ENCODE peak calls at places on chromosomes 6 and 20, in six cellular contexts. O, W, S, Q, E and M are unnamed samples.

GRCh38 chr6:136840612-136841011 is 18.2 kb downstream of the PEX7 start:
- DNase-seq in Q (no peak), E (no peak), W (no peak), S (no peak), O (no peak), M (no peak)

GRCh38 chr20:22312744-22313346 is 271.5 kb downstream of the FOXA2 start:
- DNase-seq in W (peak; percentile 61), E (peak; percentile 53), O (no peak), Q (peak; percentile 56), S (no peak), M (peak; percentile 54)

GRCh38 chr6:22041797-22042489 is 254.9 kb downstream of the PRL start:
- DNase-seq in Q (no peak), E (no peak), S (peak; percentile 79), W (peak; percentile 31), O (no peak), M (no peak)

GRCh38 chr6:83708970-83709747 is at the start of gene SNAP91:
- DNase-seq in S (no peak), O (peak; percentile 65), Q (no peak), E (peak; percentile 83), W (peak; percentile 2), M (peak; percentile 56)

GRCh38 chr6:107491059-107491609 is 1.2 kb downstream of the SOBP start:
- DNase-seq in S (no peak), W (peak; percentile 63), Q (peak; percentile 8), E (peak; percentile 73), O (peak; percentile 78), M (peak; percentile 66)

GRCh38 chr6:31888281-31889258 is 8.9 kb downstream of the EHMT2 start:
- DNase-seq in O (peak; percentile 73), Q (no peak), W (peak; percentile 14), S (no peak), E (peak; percentile 57), M (peak; percentile 57)

GRCh38 chr20:14918981-14919380 is 581.6 kb upstream of the FLRT3 start:
- DNase-seq in O (no peak), Q (no peak), E (no peak), W (no peak), S (no peak), M (no peak)

GRCh38 chr20:4041748-4042411 is 26.5 kb upstream of the RNF24 start:
- DNase-seq in W (peak; percentile 99), S (peak; percentile 98), E (no peak), Q (peak; percentile 81), O (peak; percentile 91), M (no peak)

GRCh38 chr6:4805553-4806307 is 29.5 kb downstream of the CDYL start:
- DNase-seq in O (peak; percentile 78), S (peak; percentile 27), W (peak; percentile 51), Q (peak; percentile 62), E (peak; percentile 52), M (peak; percentile 28)

GRCh38 chr6:70103798-70104197 is 199.1 kb downstream of the COL9A1 start:
- DNase-seq in S (no peak), E (no peak), Q (no peak), W (no peak), O (no peak), M (no peak)

GRCh38 chr6:100371591-100371990 is 93.1 kb downstream of the SIM1 start:
- DNase-seq in Q (no peak), E (no peak), O (no peak), W (no peak), S (no peak), M (no peak)

GRCh38 chr20:40966103-40966502 is 62.5 kb upstream of the TOP1 start:
- DNase-seq in O (no peak), E (peak; percentile 32), Q (no peak), S (no peak), W (no peak), M (peak; percentile 40)

GRCh38 chr6:51077967-51078518 is 259.4 kb downstream of the TFAP2B start:
- DNase-seq in W (no peak), Q (no peak), E (peak; percentile 6), O (no peak), S (no peak), M (no peak)

GRCh38 chr6:64930664-64931063 is 776.4 kb downstream of the EYS start:
- DNase-seq in O (no peak), S (no peak), Q (no peak), E (no peak), W (no peak), M (no peak)

GRCh38 chr6:1885576-1886003 is 275.9 kb downstream of the FOXC1 start:
- DNase-seq in S (peak; percentile 10), W (no peak), Q (no peak), E (no peak), O (no peak), M (no peak)

GRCh38 chr6:110534731-110535164 is 58.3 kb upstream of the SLC22A16 start:
- DNase-seq in S (peak; percentile 87), W (peak; percentile 75), E (no peak), Q (no peak), O (no peak), M (no peak)

GRCh38 chr6:158061361-158061708 is 79.7 kb downstream of the SYNJ2 start:
- DNase-seq in O (peak; percentile 62), W (no peak), Q (no peak), E (no peak), S (no peak), M (no peak)

DNA sequence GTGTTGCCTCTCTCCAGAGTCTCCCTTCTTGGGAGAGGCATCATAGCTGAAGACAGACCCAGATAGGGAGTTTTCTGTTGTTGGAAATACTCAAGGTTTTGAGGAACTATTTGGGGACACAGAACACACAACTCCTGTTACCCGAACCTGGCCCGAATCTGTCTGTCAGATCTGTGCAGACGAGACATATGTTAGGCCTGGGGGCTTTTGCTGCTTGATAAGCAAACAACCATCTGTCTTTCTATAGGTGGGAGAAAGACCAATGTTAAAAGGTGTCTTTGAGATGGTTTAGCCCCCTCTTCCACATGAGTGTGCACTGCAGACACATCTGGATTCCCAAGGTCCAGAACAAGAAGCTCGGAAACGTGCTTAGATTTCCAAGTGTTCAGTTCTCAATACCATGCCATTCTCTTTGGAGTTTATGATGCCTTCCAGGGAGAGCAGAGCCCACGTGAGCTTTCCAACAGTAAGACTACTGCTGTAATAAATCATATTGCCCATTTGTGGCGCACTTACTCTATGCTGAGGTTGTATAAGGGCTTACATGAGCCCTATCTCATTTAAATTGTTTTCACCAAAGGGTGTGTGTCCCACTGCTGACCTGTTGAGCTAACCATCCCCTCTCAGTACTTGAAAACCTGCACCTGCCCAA is 3.8 kb upstream of the STX16 start:
- DNase-seq in E (no peak), O (no peak), W (no peak), S (no peak), Q (no peak), M (no peak)
- TF ChIP-seq CTCF in E (no peak), O (no peak), W (no peak), S (no peak), Q (no peak), M (no peak)

GRCh38 chr6:57172136-57173055 is at the start of gene BAG2:
- DNase-seq in E (peak; percentile 84), S (peak; percentile 81), Q (peak; percentile 61), O (peak; percentile 92), W (peak; percentile 91), M (peak; percentile 77)
- TF ChIP-seq CTCF in E (no peak), S (no peak), Q (no peak), O (peak; percentile 20), W (no peak), M (peak; percentile 10)

GRCh38 chr20:19827818-19828217 is 69.8 kb downstream of the RIN2 start:
- DNase-seq in Q (no peak), O (no peak), E (no peak), W (no peak), S (no peak), M (no peak)

GRCh38 chr20:19824861-19825260 is 66.8 kb downstream of the RIN2 start:
- DNase-seq in O (no peak), Q (no peak), E (no peak), W (no peak), S (no peak), M (no peak)

GRCh38 chr20:19826179-19826914 is 68.3 kb downstream of the RIN2 start:
- DNase-seq in E (no peak), S (no peak), W (no peak), O (no peak), Q (no peak), M (no peak)

GRCh38 chr20:19830351-19830750 is 72.3 kb downstream of the RIN2 start:
- DNase-seq in O (no peak), W (peak; percentile 50), E (no peak), Q (no peak), S (no peak), M (no peak)

GRCh38 chr20:19828233-19828632 is 70.2 kb downstream of the RIN2 start:
- DNase-seq in Q (peak; percentile 64), S (peak; percentile 58), E (no peak), O (no peak), W (peak; percentile 51), M (no peak)
- TF ChIP-seq CTCF in Q (peak; percentile 56), S (peak; percentile 13), E (no peak), O (peak; percentile 14), W (peak; percentile 48), M (no peak)

GRCh38 chr20:46309945-46310344 is 1.6 kb upstream of the CDH22 start:
- DNase-seq in Q (no peak), O (no peak), S (no peak), W (no peak), E (no peak), M (no peak)

GRCh38 chr20:46306743-46307138 is 1.6 kb downstream of the CDH22 start:
- DNase-seq in O (no peak), W (no peak), Q (no peak), E (no peak), S (no peak), M (no peak)

GRCh38 chr20:46307999-46308257 is 370 bp downstream of the CDH22 start:
- DNase-seq in W (no peak), O (no peak), E (no peak), S (no peak), Q (no peak), M (peak; percentile 8)

GRCh38 chr20:46307139-46307998 is 929 bp downstream of the CDH22 start:
- DNase-seq in S (peak; percentile 4), E (peak; percentile 71), W (peak; percentile 48), Q (peak; percentile 87), O (peak; percentile 82), M (peak; percentile 67)

GRCh38 chr20:46308258-46309157 is at the start of gene CDH22:
- DNase-seq in E (peak; percentile 78), S (peak; percentile 18), O (no peak), W (peak; percentile 43), Q (peak; percentile 80), M (peak; percentile 69)
- TF ChIP-seq CTCF in E (peak; percentile 25), S (peak; percentile 9), O (peak; percentile 28), W (peak; percentile 25), Q (peak; percentile 41), M (peak; percentile 40)

DNA sequence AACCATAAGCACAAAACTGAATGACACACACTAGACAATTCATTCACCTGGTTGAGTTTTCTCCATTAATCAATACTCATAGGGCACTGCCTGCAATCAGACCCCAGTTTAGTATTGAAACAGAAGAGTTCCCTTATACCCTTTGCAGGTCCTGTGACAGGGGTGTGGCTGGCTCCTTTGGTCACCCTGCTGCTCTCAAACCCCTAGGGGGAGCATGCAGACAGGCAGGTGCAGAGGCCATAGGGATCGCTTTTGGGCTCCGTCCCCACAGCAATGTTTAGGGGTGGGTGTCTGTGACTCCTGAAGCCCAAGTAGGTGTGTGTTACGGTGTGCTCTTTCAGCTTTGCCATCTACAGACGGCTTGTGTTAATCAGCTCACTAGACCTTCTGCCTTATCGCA is 210.4 kb downstream of the CENPW start:
- DNase-seq in Q (no peak), S (no peak), W (no peak), E (no peak), O (no peak), M (no peak)
- TF ChIP-seq CTCF in Q (no peak), S (no peak), W (no peak), E (no peak), O (no peak), M (no peak)